ENCODE peak calls at places on chromosome 11, in ten cellular contexts. F is NCI-H1436; I is HFF-Myc; C is activated CD4-positive, alpha-beta T cell treated with anti-CD3 and anti-CD28 coated beads, Interleukin-2, amount 10 ng/mL, durations not matched to agents 7 days and 5 days; G is SJSA1; L is DMS79; E is NCI-H748 treated with DMSO at 0.1 percent for 48 hours; X is NCI-H1092 treated with DMSO at 0.1 percent for 48 hours; T is brain microvascular endothelial cell; J is stimulated activated CD4-positive, alpha-beta T cell treated with anti-CD3 and anti-CD28 coated beads, Interleukin-1b, Interleukin-23, amount 100 ng/mL, for 1 hour. V is an unnamed sample.

GRCh38 chr11:33617672-33618362 is 82.8 kb downstream of the C11orf91 start:
- DNase-seq in X (no peak), C (no peak), G (no peak), T (peak; percentile 53), F (no peak), I (no peak), L (no peak), J (no peak), E (no peak), V (no peak)

GRCh38 chr11:123493393-123494063 is 63.5 kb downstream of the GRAMD1B start:
- DNase-seq in G (no peak), T (no peak), I (no peak), E (no peak), F (no peak), J (no peak), L (no peak), C (no peak), X (no peak), V (no peak)

GRCh38 chr11:9527481-9528140 is 45.9 kb upstream of the WEE1 start:
- DNase-seq in I (no peak), L (no peak), J (no peak), F (no peak), T (peak; percentile 63), G (peak; percentile 48), X (no peak), C (no peak), E (no peak), V (no peak)

GRCh38 chr11:118696673-118697226 is 17.3 kb upstream of the TREH start:
- DNase-seq in E (no peak), X (no peak), T (no peak), J (no peak), F (no peak), G (no peak), L (no peak), C (no peak), I (no peak), V (no peak)

GRCh38 chr11:116644201-116644947 is 128.4 kb downstream of the BUD13 start:
- DNase-seq in X (no peak), J (no peak), I (no peak), G (no peak), E (no peak), F (no peak), C (no peak), L (no peak), T (no peak), V (no peak)

GRCh38 chr11:47524200-47524874 is 28.6 kb downstream of the CELF1 start:
- DNase-seq in T (no peak), L (no peak), X (no peak), G (no peak), F (no peak), J (no peak), C (peak; percentile 11), I (no peak), E (no peak), V (no peak)

GRCh38 chr11:9396310-9396709 is 11.9 kb downstream of the IPO7 start:
- DNase-seq in E (no peak), L (no peak), F (no peak), C (no peak), T (no peak), I (no peak), J (no peak), X (no peak), G (no peak), V (no peak)

GRCh38 chr11:112361396-112361795 is 100.7 kb upstream of the PLET1 start:
- DNase-seq in L (peak; percentile 11), X (no peak), I (no peak), C (no peak), T (no peak), F (no peak), J (no peak), G (no peak), E (no peak), V (no peak)

GRCh38 chr11:109423114-109423859 is 1.3 kb downstream of the C11orf87 start:
- DNase-seq in X (peak; percentile 60), L (peak; percentile 33), F (no peak), G (no peak), J (no peak), T (peak; percentile 7), I (no peak), E (no peak), C (no peak), V (no peak)

GRCh38 chr11:46383404-46383758 is 1.9 kb downstream of the MDK start:
- DNase-seq in F (no peak), I (no peak), E (no peak), T (no peak), J (no peak), C (no peak), X (no peak), G (no peak), L (no peak), V (no peak)

GRCh38 chr11:30984827-30985226 is 384.7 kb downstream of the DCDC1 start:
- DNase-seq in T (no peak), L (no peak), X (no peak), I (no peak), F (no peak), E (no peak), C (no peak), J (no peak), G (no peak), V (no peak)

GRCh38 chr11:11027271-11027670 is 169.4 kb upstream of the ZBED5 start:
- DNase-seq in G (no peak), J (no peak), F (no peak), C (no peak), I (no peak), E (no peak), X (no peak), L (no peak), T (peak; percentile 74), V (no peak)

GRCh38 chr11:70420008-70420464 is 21.7 kb downstream of the CTTN start:
- DNase-seq in E (no peak), X (no peak), I (no peak), J (no peak), T (peak; percentile 97), F (no peak), L (no peak), C (no peak), G (no peak), V (no peak)